ENCODE peak calls at places on chromosomes 6 and 20, in seven cellular contexts. One of them, this sample, is unnamed.

GRCh38 chr20:35200255-35200654 is 26.2 kb upstream of the MMP24 start:
- DNase-seq in fibroblast of lung: peak; percentile 83
- DNase-seq in ELF-1: no peak
- DNase-seq in mucosa of gallbladder: no peak
- DNase-seq in upper lobe of right lung: no peak
- DNase-seq in T-cell: no peak
- DNase-seq in A172: peak; percentile 73
- DNase-seq in this sample: no peak

GRCh38 chr6:4381379-4381778 is 246.0 kb upstream of the ECI2 start:
- DNase-seq in fibroblast of lung: peak; percentile 72
- DNase-seq in ELF-1: no peak
- DNase-seq in mucosa of gallbladder: no peak
- DNase-seq in upper lobe of right lung: no peak
- DNase-seq in T-cell: no peak
- DNase-seq in A172: no peak
- DNase-seq in this sample: no peak

GRCh38 chr6:85673198-85674139 is 30.8 kb upstream of the SYNCRIP start:
- DNase-seq in fibroblast of lung: peak; percentile 6
- DNase-seq in ELF-1: peak; percentile 17
- DNase-seq in mucosa of gallbladder: no peak
- DNase-seq in upper lobe of right lung: no peak
- DNase-seq in T-cell: no peak
- DNase-seq in A172: no peak
- DNase-seq in this sample: no peak

GRCh38 chr20:35433337-35433736 is 4.7 kb downstream of the GDF5 start:
- DNase-seq in fibroblast of lung: no peak
- DNase-seq in ELF-1: no peak
- DNase-seq in mucosa of gallbladder: no peak
- DNase-seq in upper lobe of right lung: no peak
- DNase-seq in T-cell: no peak
- DNase-seq in A172: no peak
- DNase-seq in this sample: no peak

GRCh38 chr6:149261364-149261763 is 56.1 kb upstream of the TAB2 start:
- DNase-seq in fibroblast of lung: no peak
- DNase-seq in ELF-1: no peak
- DNase-seq in mucosa of gallbladder: no peak
- DNase-seq in upper lobe of right lung: no peak
- DNase-seq in T-cell: no peak
- DNase-seq in A172: no peak
- DNase-seq in this sample: peak; percentile 15

GRCh38 chr6:398065-398464 is 6.5 kb downstream of the IRF4 start:
- DNase-seq in fibroblast of lung: no peak
- DNase-seq in ELF-1: no peak
- DNase-seq in mucosa of gallbladder: no peak
- DNase-seq in upper lobe of right lung: no peak
- DNase-seq in T-cell: no peak
- DNase-seq in A172: no peak
- DNase-seq in this sample: no peak

GRCh38 chr6:36641543-36641942 is 37.0 kb upstream of the CDKN1A start:
- DNase-seq in fibroblast of lung: no peak
- DNase-seq in ELF-1: no peak
- DNase-seq in mucosa of gallbladder: no peak
- DNase-seq in upper lobe of right lung: no peak
- DNase-seq in T-cell: no peak
- DNase-seq in A172: no peak
- DNase-seq in this sample: no peak

GRCh38 chr6:166010585-166010984 is 157.1 kb downstream of the TBXT start:
- DNase-seq in fibroblast of lung: no peak
- DNase-seq in ELF-1: no peak
- DNase-seq in mucosa of gallbladder: no peak
- DNase-seq in upper lobe of right lung: no peak
- DNase-seq in T-cell: no peak
- DNase-seq in A172: no peak
- DNase-seq in this sample: no peak

GRCh38 chr6:150549007-150549406 is 50.7 kb upstream of the PLEKHG1 start:
- DNase-seq in fibroblast of lung: no peak
- DNase-seq in ELF-1: no peak
- DNase-seq in mucosa of gallbladder: no peak
- DNase-seq in upper lobe of right lung: no peak
- DNase-seq in T-cell: no peak
- DNase-seq in A172: no peak
- DNase-seq in this sample: no peak

GRCh38 chr6:169668203-169668847 is 33.5 kb downstream of the WDR27 start:
- DNase-seq in fibroblast of lung: no peak
- DNase-seq in ELF-1: peak; percentile 65
- DNase-seq in mucosa of gallbladder: no peak
- DNase-seq in upper lobe of right lung: no peak
- DNase-seq in T-cell: no peak
- DNase-seq in A172: no peak
- DNase-seq in this sample: no peak

GRCh38 chr20:46056970-46057855 is 28.2 kb downstream of the SLC12A5 start:
- DNase-seq in fibroblast of lung: peak; percentile 47
- DNase-seq in ELF-1: peak; percentile 68
- DNase-seq in mucosa of gallbladder: peak; percentile 50
- DNase-seq in upper lobe of right lung: no peak
- DNase-seq in T-cell: peak; percentile 23
- DNase-seq in A172: no peak
- DNase-seq in this sample: no peak

GRCh38 chr6:143575840-143576498 is 64.4 kb upstream of the FUCA2 start:
- DNase-seq in fibroblast of lung: no peak
- DNase-seq in ELF-1: no peak
- DNase-seq in mucosa of gallbladder: no peak
- DNase-seq in upper lobe of right lung: no peak
- DNase-seq in T-cell: no peak
- DNase-seq in A172: no peak
- DNase-seq in this sample: no peak

GRCh38 chr6:156378853-156379252 is 398.3 kb upstream of the ARID1B start:
- DNase-seq in fibroblast of lung: no peak
- DNase-seq in ELF-1: no peak
- DNase-seq in mucosa of gallbladder: no peak
- DNase-seq in upper lobe of right lung: no peak
- DNase-seq in T-cell: no peak
- DNase-seq in A172: no peak
- DNase-seq in this sample: peak; percentile 18

GRCh38 chr20:62825994-62826645 is 9.3 kb downstream of the COL9A3 start:
- DNase-seq in fibroblast of lung: no peak
- DNase-seq in ELF-1: no peak
- DNase-seq in mucosa of gallbladder: no peak
- DNase-seq in upper lobe of right lung: no peak
- DNase-seq in T-cell: no peak
- DNase-seq in A172: no peak
- DNase-seq in this sample: no peak

GRCh38 chr6:12283904-12284303 is 6.3 kb upstream of the EDN1 start:
- DNase-seq in fibroblast of lung: no peak
- DNase-seq in ELF-1: no peak
- DNase-seq in mucosa of gallbladder: no peak
- DNase-seq in upper lobe of right lung: no peak
- DNase-seq in T-cell: no peak
- DNase-seq in A172: no peak
- DNase-seq in this sample: no peak

GRCh38 chr20:50519036-50519780 is 9.0 kb downstream of the PTPN1 start:
- DNase-seq in fibroblast of lung: no peak
- DNase-seq in ELF-1: no peak
- DNase-seq in mucosa of gallbladder: no peak
- DNase-seq in upper lobe of right lung: no peak
- DNase-seq in T-cell: no peak
- DNase-seq in A172: no peak
- DNase-seq in this sample: peak; percentile 50

GRCh38 chr20:9627219-9627618 is 112.8 kb downstream of the LAMP5 start:
- DNase-seq in fibroblast of lung: no peak
- DNase-seq in ELF-1: no peak
- DNase-seq in mucosa of gallbladder: no peak
- DNase-seq in upper lobe of right lung: no peak
- DNase-seq in T-cell: no peak
- DNase-seq in A172: no peak
- DNase-seq in this sample: no peak

GRCh38 chr6:3906191-3907019 is 57.2 kb downstream of the FAM50B start:
- DNase-seq in fibroblast of lung: no peak
- DNase-seq in ELF-1: peak; percentile 51
- DNase-seq in mucosa of gallbladder: no peak
- DNase-seq in upper lobe of right lung: no peak
- DNase-seq in T-cell: no peak
- DNase-seq in A172: no peak
- DNase-seq in this sample: no peak

GRCh38 chr20:50133474-50134217 is 19.9 kb downstream of the PEDS1 start:
- DNase-seq in fibroblast of lung: no peak
- DNase-seq in ELF-1: no peak
- DNase-seq in mucosa of gallbladder: no peak
- DNase-seq in upper lobe of right lung: no peak
- DNase-seq in T-cell: no peak
- DNase-seq in A172: no peak
- DNase-seq in this sample: no peak

GRCh38 chr6:117404548-117404947 is 21.2 kb downstream of the ROS1 start:
- DNase-seq in fibroblast of lung: peak; percentile 19
- DNase-seq in ELF-1: no peak
- DNase-seq in mucosa of gallbladder: no peak
- DNase-seq in upper lobe of right lung: no peak
- DNase-seq in T-cell: no peak
- DNase-seq in A172: peak; percentile 16
- DNase-seq in this sample: no peak

GRCh38 chr6:18148304-18149025 is 6.4 kb downstream of the TPMT start:
- DNase-seq in fibroblast of lung: peak; percentile 88
- DNase-seq in ELF-1: no peak
- DNase-seq in mucosa of gallbladder: no peak
- DNase-seq in upper lobe of right lung: no peak
- DNase-seq in T-cell: no peak
- DNase-seq in A172: peak; percentile 98
- DNase-seq in this sample: no peak

GRCh38 chr20:41391587-41392001 is 25.0 kb upstream of the EMILIN3 start:
- DNase-seq in fibroblast of lung: no peak
- DNase-seq in ELF-1: peak; percentile 96
- DNase-seq in mucosa of gallbladder: no peak
- DNase-seq in upper lobe of right lung: no peak
- DNase-seq in T-cell: no peak
- DNase-seq in A172: no peak
- DNase-seq in this sample: no peak

GRCh38 chr20:44217342-44218092 is 6.9 kb upstream of the OSER1 start:
- DNase-seq in fibroblast of lung: peak; percentile 73
- DNase-seq in ELF-1: peak; percentile 89
- DNase-seq in mucosa of gallbladder: peak; percentile 71
- DNase-seq in upper lobe of right lung: peak; percentile 82
- DNase-seq in T-cell: peak; percentile 65
- DNase-seq in A172: peak; percentile 74
- DNase-seq in this sample: peak; percentile 70

GRCh38 chr20:40438161-40438835 is 250.7 kb downstream of the MAFB start:
- DNase-seq in fibroblast of lung: no peak
- DNase-seq in ELF-1: no peak
- DNase-seq in mucosa of gallbladder: no peak
- DNase-seq in upper lobe of right lung: no peak
- DNase-seq in T-cell: no peak
- DNase-seq in A172: no peak
- DNase-seq in this sample: no peak

GRCh38 chr6:20715135-20715806 is 181.0 kb downstream of the CDKAL1 start:
- DNase-seq in fibroblast of lung: no peak
- DNase-seq in ELF-1: no peak
- DNase-seq in mucosa of gallbladder: no peak
- DNase-seq in upper lobe of right lung: no peak
- DNase-seq in T-cell: no peak
- DNase-seq in A172: no peak
- DNase-seq in this sample: no peak

GRCh38 chr20:57809661-57810172 is 99.9 kb upstream of the PMEPA1 start:
- DNase-seq in fibroblast of lung: no peak
- DNase-seq in ELF-1: peak; percentile 43
- DNase-seq in mucosa of gallbladder: no peak
- DNase-seq in upper lobe of right lung: peak; percentile 65
- DNase-seq in T-cell: no peak
- DNase-seq in A172: no peak
- DNase-seq in this sample: no peak

GRCh38 chr20:3681352-3681930 is 369 bp downstream of the ADAM33 start:
- DNase-seq in fibroblast of lung: no peak
- DNase-seq in ELF-1: no peak
- DNase-seq in mucosa of gallbladder: no peak
- DNase-seq in upper lobe of right lung: no peak
- DNase-seq in T-cell: no peak
- DNase-seq in A172: no peak
- DNase-seq in this sample: no peak

GRCh38 chr6:159910342-159910741 is 19.6 kb downstream of the MAS1 start:
- DNase-seq in fibroblast of lung: no peak
- DNase-seq in ELF-1: no peak
- DNase-seq in mucosa of gallbladder: no peak
- DNase-seq in upper lobe of right lung: no peak
- DNase-seq in T-cell: no peak
- DNase-seq in A172: no peak
- DNase-seq in this sample: no peak

GRCh38 chr6:155088856-155089255 is 93.7 kb downstream of the TIAM2 start:
- DNase-seq in fibroblast of lung: no peak
- DNase-seq in ELF-1: no peak
- DNase-seq in mucosa of gallbladder: no peak
- DNase-seq in upper lobe of right lung: no peak
- DNase-seq in T-cell: no peak
- DNase-seq in A172: no peak
- DNase-seq in this sample: no peak

GRCh38 chr6:157885211-157885788 is 62.3 kb downstream of the SNX9 start:
- DNase-seq in fibroblast of lung: no peak
- DNase-seq in ELF-1: no peak
- DNase-seq in mucosa of gallbladder: no peak
- DNase-seq in upper lobe of right lung: no peak
- DNase-seq in T-cell: peak; percentile 57
- DNase-seq in A172: no peak
- DNase-seq in this sample: peak; percentile 86

GRCh38 chr6:16602035-16602434 is 159.2 kb downstream of the ATXN1 start:
- DNase-seq in fibroblast of lung: no peak
- DNase-seq in ELF-1: no peak
- DNase-seq in mucosa of gallbladder: no peak
- DNase-seq in upper lobe of right lung: no peak
- DNase-seq in T-cell: no peak
- DNase-seq in A172: no peak
- DNase-seq in this sample: no peak

GRCh38 chr6:87151786-87152527 is 3.4 kb upstream of the ZNF292 start:
- DNase-seq in fibroblast of lung: peak; percentile 58
- DNase-seq in ELF-1: peak; percentile 87
- DNase-seq in mucosa of gallbladder: peak; percentile 32
- DNase-seq in upper lobe of right lung: peak; percentile 86
- DNase-seq in T-cell: peak; percentile 68
- DNase-seq in A172: peak; percentile 22
- DNase-seq in this sample: peak; percentile 73

GRCh38 chr6:170279977-170280688 is 10.7 kb downstream of the DLL1 start:
- DNase-seq in fibroblast of lung: peak; percentile 14
- DNase-seq in ELF-1: peak; percentile 84
- DNase-seq in mucosa of gallbladder: peak; percentile 67
- DNase-seq in upper lobe of right lung: peak; percentile 93
- DNase-seq in T-cell: peak; percentile 55
- DNase-seq in A172: no peak
- DNase-seq in this sample: peak; percentile 58

This sample was measured in CD4-positive, alpha-beta memory T cell.